ENCODE peak calls at places on chromosomes 16 and 17, in six cellular contexts. J is A172; Z is fibroblast of mammary gland; W is left ventricle myocardium superior; L is stimulated activated CD4-positive, alpha-beta T cell treated with anti-CD3 and anti-CD28 coated beads, Interleukin-12 subunit alpha, Interleukin-12 subunit beta, amount 100 ng/mL, for 4 hours; U is brain microvascular endothelial cell. S is an unnamed sample.

GRCh38 chr17:35022536-35023063 is 40.9 kb downstream of the RFFL start:
- DNase-seq in J (peak), Z (peak), W (peak), L (peak), U (peak), S (peak)

GRCh38 chr17:35088647-35088910 is 25.1 kb upstream of the RFFL start:
- DNase-seq in J (no peak), Z (no peak), W (no peak), L (no peak), U (no peak), S (no peak)

GRCh38 chr17:61737820-61738219 is 125.5 kb downstream of the BRIP1 start:
- DNase-seq in J (no peak), Z (no peak), W (no peak), L (no peak), U (no peak), S (no peak)

GRCh38 chr17:75013077-75013391 is 564 bp downstream of the MRPL58 start:
- DNase-seq in J (no peak), Z (no peak), W (no peak), L (no peak), U (no peak), S (no peak)

GRCh38 chr17:35082073-35082657 is 18.7 kb upstream of the RFFL start:
- DNase-seq in J (peak), Z (peak), W (no peak), L (no peak), U (peak), S (peak)

GRCh38 chr17:51035436-51035835 is 85.2 kb downstream of the SPAG9 start:
- DNase-seq in J (peak), Z (peak), W (no peak), L (no peak), U (peak), S (no peak)

GRCh38 chr16:88065747-88066142 is 114.5 kb downstream of the BANP start:
- DNase-seq in J (no peak), Z (no peak), W (peak), L (no peak), U (no peak), S (no peak)

GRCh38 chr17:47896672-47897490 is 845 bp downstream of the SP2 start:
- DNase-seq in J (no peak), Z (no peak), W (no peak), L (no peak), U (no peak), S (no peak)

GRCh38 chr17:61477204-61477834 is 25.1 kb downstream of the TBX4 start:
- DNase-seq in J (no peak), Z (no peak), W (no peak), L (no peak), U (no peak), S (no peak)

GRCh38 chr17:7561589-7562207 is at the start of gene SENP3:
- DNase-seq in J (peak), Z (peak), W (peak), L (peak), U (peak), S (peak)

GRCh38 chr17:79843917-79844815 is 4.9 kb upstream of the CBX4 start:
- DNase-seq in J (no peak), Z (peak), W (peak), L (no peak), U (no peak), S (peak)

GRCh38 chr16:22116095-22116700 is 23.9 kb downstream of the VWA3A start:
- DNase-seq in J (no peak), Z (no peak), W (no peak), L (no peak), U (no peak), S (no peak)